ENCODE peak calls at places on chromosomes 12 and 14, in four cellular contexts. L is sigmoid colon, P is fibroblast of lung, I is skeletal muscle cell. F is an unnamed sample.

GRCh38 chr14:74893614-74894091 is 11.9 kb downstream of the DLST start:
- DNase-seq in I (no peak), L (no peak), P (no peak), F (no peak)

GRCh38 chr12:57983150-57983857 is 41.9 kb downstream of the ATP23 start:
- DNase-seq in P (peak), L (no peak), I (peak), F (peak)

GRCh38 chr12:4012977-4013968 is 140.1 kb upstream of the PARP11 start:
- DNase-seq in P (no peak), L (no peak), I (no peak), F (peak)

GRCh38 chr14:103418508-103418818 is 33.2 kb downstream of the MARK3 start:
- DNase-seq in I (no peak), P (peak), L (no peak), F (no peak)

GRCh38 chr12:9364224-9365176 is 156.3 kb upstream of the PZP start:
- DNase-seq in L (no peak), I (peak), P (peak), F (no peak)

GRCh38 chr14:48417715-48418500 is 742.5 kb upstream of the MDGA2 start:
- DNase-seq in P (no peak), I (no peak), L (no peak), F (no peak)

GRCh38 chr12:129096968-129097367 is 243.7 kb downstream of the GLT1D1 start:
- DNase-seq in P (no peak), I (no peak), L (no peak), F (no peak)

GRCh38 chr14:29717906-29718305 is 209.7 kb downstream of the PRKD1 start:
- DNase-seq in L (no peak), I (no peak), P (no peak), F (no peak)

GRCh38 chr14:100147181-100147631 is 12.2 kb downstream of the DEGS2 start:
- DNase-seq in I (no peak), P (no peak), L (no peak), F (no peak)

GRCh38 chr14:102351023-102351422 is 11.7 kb downstream of the CINP start:
- DNase-seq in I (no peak), P (no peak), L (no peak), F (no peak)

GRCh38 chr12:93802698-93803097 is 125.5 kb downstream of the CRADD start:
- DNase-seq in P (peak), L (no peak), I (no peak), F (no peak)

GRCh38 chr14:75824328-75824727 is 157.5 kb downstream of the TGFB3 start:
- DNase-seq in P (no peak), I (no peak), L (no peak), F (peak)

GRCh38 chr14:66405158-66405557 is 81.0 kb upstream of the CCDC196 start:
- DNase-seq in I (no peak), L (no peak), P (peak), F (no peak)

GRCh38 chr12:5973461-5974115 is 28.5 kb upstream of the ANO2 start:
- DNase-seq in L (no peak), I (no peak), P (no peak), F (no peak)

GRCh38 chr14:73599494-73599893 is 7.8 kb downstream of the ACOT4 start:
- DNase-seq in L (peak), I (no peak), P (no peak), F (no peak)

GRCh38 chr12:109741286-109741969 is 27.8 kb downstream of the FAM222A start:
- DNase-seq in L (peak), I (no peak), P (no peak), F (no peak)

GRCh38 chr12:42278116-42278485 is 40.1 kb upstream of the YAF2 start:
- DNase-seq in I (no peak), L (no peak), P (peak), F (no peak)

GRCh38 chr12:44750468-44750867 is 125.6 kb downstream of the NELL2 start:
- DNase-seq in L (no peak), I (no peak), P (no peak), F (no peak)

GRCh38 chr14:31505411-31505810 is 17.6 kb upstream of the GPR33 start:
- DNase-seq in I (peak), L (no peak), P (peak), F (no peak)

GRCh38 chr14:74511966-74512365 is 18.4 kb downstream of the ISCA2 start:
- DNase-seq in I (no peak), L (peak), P (no peak), F (no peak)

GRCh38 chr14:80940146-80940545 is 1.4 kb downstream of the CEP128 start:
- DNase-seq in I (no peak), P (no peak), L (no peak), F (no peak)

GRCh38 chr12:43930032-43930431 is 94.2 kb downstream of the TMEM117 start:
- DNase-seq in I (no peak), P (no peak), L (no peak), F (no peak)

GRCh38 chr14:34214961-34215360 is 247.1 kb downstream of the SPTSSA start:
- DNase-seq in P (peak), L (no peak), I (no peak), F (no peak)

GRCh38 chr12:69835048-69835447 is 10.0 kb downstream of the MYRFL start:
- DNase-seq in P (no peak), I (no peak), L (no peak), F (peak)

GRCh38 chr12:97944576-97944975 is 482.0 kb downstream of the RMST start:
- DNase-seq in I (no peak), P (no peak), L (no peak), F (no peak)

GRCh38 chr12:78186670-78187069 is 356.0 kb downstream of the NAV3 start:
- DNase-seq in L (no peak), P (no peak), I (no peak), F (no peak)

GRCh38 chr14:75334191-75335051 is 55.8 kb downstream of the FOS start:
- DNase-seq in I (no peak), L (peak), P (no peak), F (peak)

GRCh38 chr12:18895946-18896345 is 158.0 kb downstream of the CAPZA3 start:
- DNase-seq in P (no peak), L (no peak), I (no peak), F (no peak)

GRCh38 chr12:1796515-1797010 is 23.8 kb upstream of the LRTM2 start:
- DNase-seq in L (no peak), P (no peak), I (no peak), F (peak)

GRCh38 chr14:74508292-74508731 is 14.7 kb downstream of the ISCA2 start:
- DNase-seq in P (no peak), L (no peak), I (no peak), F (no peak)

GRCh38 chr12:119883234-119883633 is 6.1 kb upstream of the CIT start:
- DNase-seq in P (no peak), I (no peak), L (no peak), F (no peak)
- H3K4me3 ChIP-seq in P (no peak), I (no peak), L (no peak), F (no peak)

GRCh38 chr12:41228066-41228820 is 40.1 kb downstream of the PDZRN4 start:
- DNase-seq in I (no peak), L (no peak), P (no peak), F (no peak)
- H3K4me3 ChIP-seq in I (no peak), L (no peak), P (no peak), F (no peak)

GRCh38 chr14:56810341-56810740 is at the start of gene OTX2:
- DNase-seq in P (no peak), L (no peak), I (no peak), F (no peak)
- H3K4me3 ChIP-seq in P (no peak), L (no peak), I (no peak), F (no peak)

DNA sequence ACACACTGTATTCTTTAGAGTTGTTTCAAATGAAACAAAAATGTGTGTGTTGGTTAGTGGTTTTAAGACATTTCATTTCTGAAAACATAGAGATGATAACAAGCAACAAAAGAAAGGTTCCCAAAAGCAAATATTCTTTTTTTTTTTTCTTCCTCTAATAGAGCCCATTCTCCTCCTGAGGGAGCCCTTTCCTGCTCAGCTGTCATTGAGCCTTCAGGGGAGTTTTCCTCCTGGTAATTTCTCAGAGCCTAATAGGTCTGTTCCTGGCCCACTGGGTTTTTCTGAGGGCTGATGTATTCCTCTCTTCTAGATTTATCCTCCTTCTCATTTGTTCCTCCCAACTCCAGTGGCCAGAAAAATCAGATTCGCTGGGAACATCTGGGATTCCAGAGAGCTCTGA is 654.5 kb downstream of the NOVA1 start:
- DNase-seq in P (no peak), L (no peak), I (no peak), F (no peak)
- H3K4me3 ChIP-seq in P (no peak), L (no peak), I (no peak), F (no peak)

GRCh38 chr12:107660861-107661415 is 24.7 kb upstream of the PWP1 start:
- DNase-seq in L (no peak), P (no peak), I (no peak), F (no peak)
- H3K4me3 ChIP-seq in L (no peak), P (no peak), I (no peak), F (no peak)

DNA sequence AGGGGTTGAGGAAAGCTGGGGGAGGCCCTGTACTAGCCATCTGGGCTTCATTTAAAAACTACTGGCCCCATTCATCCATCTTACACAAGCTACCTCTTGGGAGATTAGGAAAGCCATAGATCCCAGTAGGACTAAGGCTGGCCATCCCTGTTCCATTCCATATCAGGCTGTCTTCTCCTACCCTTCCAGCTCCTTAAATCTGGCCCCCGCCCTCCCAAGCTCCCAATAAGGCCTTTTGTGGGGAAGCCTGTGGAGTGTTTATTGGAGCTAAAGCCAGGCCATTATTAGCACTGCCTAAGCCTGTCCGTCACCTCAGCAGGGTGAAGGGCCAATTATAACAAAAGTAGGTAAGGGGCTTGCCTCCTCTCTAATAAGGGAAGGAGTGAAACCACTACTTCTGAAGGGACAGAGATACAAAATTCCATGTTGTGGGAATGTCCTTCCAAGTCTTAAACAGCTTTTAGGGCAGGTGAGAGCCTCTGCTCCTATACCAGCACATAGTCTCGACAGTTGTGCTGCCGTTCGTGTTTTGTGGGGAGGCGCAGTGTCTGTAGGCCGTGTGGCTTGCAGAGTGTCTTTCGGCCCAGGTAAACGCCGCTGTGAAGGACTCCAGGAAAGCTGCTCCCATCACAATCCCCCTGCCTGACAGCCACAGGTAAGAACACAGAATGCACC is 3.7 kb downstream of the MYL6 start:
- DNase-seq in I (no peak), P (peak), L (peak), F (no peak)
- H3K4me3 ChIP-seq in I (no peak), P (no peak), L (peak), F (no peak)

F was measured in thyroid gland.